ENCODE peak calls at places on chromosomes 6 and 20, in five cellular contexts. V is KG1, T is WERI-Rb-1, H is mammary epithelial cell, I is IMR-90. L is an unnamed sample.

GRCh38 chr6:170182093-170182780 is 108.6 kb downstream of the DLL1 start:
- DNase-seq in V (no peak), T (no peak), H (no peak), I (no peak), L (no peak)

GRCh38 chr20:46273701-46274100 is 34.6 kb downstream of the CDH22 start:
- DNase-seq in V (no peak), T (no peak), H (no peak), I (no peak), L (no peak)

GRCh38 chr20:36975085-36975829 is 23.7 kb upstream of the SAMHD1 start:
- DNase-seq in V (no peak), T (no peak), H (no peak), I (no peak), L (peak)

GRCh38 chr6:167934426-167934864 is 63.0 kb upstream of the KIF25 start:
- DNase-seq in V (no peak), T (no peak), H (no peak), I (no peak), L (no peak)

GRCh38 chr20:56380375-56380774 is 11.6 kb downstream of the AURKA start:
- DNase-seq in V (no peak), T (no peak), H (no peak), I (peak), L (no peak)

GRCh38 chr6:142773859-142774258 is 171.1 kb downstream of the HIVEP2 start:
- DNase-seq in V (no peak), T (no peak), H (no peak), I (no peak), L (peak)

GRCh38 chr20:21134883-21135493 is 9.1 kb downstream of the KIZ start:
- DNase-seq in V (no peak), T (no peak), H (no peak), I (no peak), L (no peak)

GRCh38 chr6:66526061-66526460 is 819.0 kb upstream of the EYS start:
- DNase-seq in V (no peak), T (no peak), H (no peak), I (no peak), L (no peak)

GRCh38 chr20:51600016-51600420 is 57.5 kb upstream of the NFATC2 start:
- DNase-seq in V (no peak), T (no peak), H (no peak), I (no peak), L (no peak)

GRCh38 chr6:6810727-6811126 is 222.2 kb downstream of the LY86 start:
- DNase-seq in V (no peak), T (no peak), H (peak), I (no peak), L (peak)

GRCh38 chr20:4154958-4155411 is 139.6 kb upstream of the RNF24 start:
- DNase-seq in V (no peak), T (no peak), H (no peak), I (no peak), L (no peak)